ENCODE peak calls at places on chromosomes 16 and 17, in five cellular contexts. V is cardiac muscle cell, S is AG04450, A is uterus, P is sigmoid colon. Z is an unnamed sample. For H3K9me3, the result is how much of the 10 kb centered on the place peaks cover.

GRCh38 chr16:15837761-15838160 is 19.1 kb downstream of the MYH11 start:
- DNase-seq in P (peak), S (no peak), A (no peak), V (no peak), Z (no peak)

GRCh38 chr17:27607692-27608091 is 23.3 kb upstream of the LGALS9 start:
- DNase-seq in P (no peak), A (no peak), V (no peak), S (no peak), Z (peak)

GRCh38 chr17:31559647-31560501 is 168.4 kb downstream of the RAB11FIP4 start:
- DNase-seq in A (no peak), V (no peak), S (no peak), P (no peak), Z (peak)

GRCh38 chr17:7862692-7863437 is 5.1 kb downstream of the CYB5D1 start:
- DNase-seq in V (peak), P (peak), A (peak), S (no peak), Z (no peak)

GRCh38 chr17:1908699-1909309 is 79.0 kb downstream of the RPA1 start:
- DNase-seq in P (peak), V (peak), A (peak), S (peak), Z (no peak)

GRCh38 chr17:40177275-40177874 is at the start of gene RAPGEFL1:
- DNase-seq in S (no peak), P (peak), V (peak), A (peak), Z (peak)

GRCh38 chr16:84344781-84345180 is 23.6 kb upstream of the ATP2C2 start:
- DNase-seq in V (no peak), A (no peak), S (no peak), P (peak), Z (no peak)

GRCh38 chr16:27221576-27222498 is 18.5 kb downstream of the KDM8 start:
- DNase-seq in V (peak), A (peak), P (no peak), S (no peak), Z (no peak)

GRCh38 chr17:74520790-74521480 is 10.3 kb downstream of the CD300LB start:
- DNase-seq in P (no peak), V (no peak), A (no peak), S (no peak), Z (no peak)

GRCh38 chr16:35298460-35299243 is 1839.2 kb downstream of the TP53TG3F start:
- DNase-seq in V (no peak), A (no peak), P (no peak), S (no peak), Z (no peak)
- H3K4me3 ChIP-seq in V (no peak), A (no peak), P (no peak), S (no peak), Z (no peak)

GRCh38 chr16:70407811-70408274 is 31.1 kb downstream of the ST3GAL2 start:
- DNase-seq in A (no peak), S (no peak), V (no peak), P (no peak), Z (no peak)

GRCh38 chr16:70412385-70412784 is 26.5 kb downstream of the ST3GAL2 start:
- DNase-seq in P (no peak), S (no peak), A (no peak), V (no peak), Z (no peak)

GRCh38 chr16:70410736-70411135 is 28.2 kb downstream of the ST3GAL2 start:
- DNase-seq in S (no peak), P (no peak), V (no peak), A (no peak), Z (no peak)
- H3K9me3 ChIP-seq in S (under half), P (under half), V (under half), A (under half), Z (under half)

GRCh38 chr17:42547698-42548069 is 5.0 kb upstream of the HSD17B1 start:
- DNase-seq in A (no peak), S (no peak), V (no peak), P (no peak), Z (no peak)

GRCh38 chr17:42548993-42549755 is 3.5 kb upstream of the HSD17B1 start:
- DNase-seq in A (no peak), S (no peak), P (no peak), V (no peak), Z (no peak)

GRCh38 chr17:42547001-42547461 is 5.7 kb upstream of the HSD17B1 start:
- DNase-seq in S (no peak), A (no peak), V (no peak), P (no peak), Z (peak)

GRCh38 chr17:42544874-42545283 is 7.8 kb upstream of the HSD17B1 start:
- DNase-seq in S (no peak), A (no peak), P (no peak), V (no peak), Z (peak)

DNA sequence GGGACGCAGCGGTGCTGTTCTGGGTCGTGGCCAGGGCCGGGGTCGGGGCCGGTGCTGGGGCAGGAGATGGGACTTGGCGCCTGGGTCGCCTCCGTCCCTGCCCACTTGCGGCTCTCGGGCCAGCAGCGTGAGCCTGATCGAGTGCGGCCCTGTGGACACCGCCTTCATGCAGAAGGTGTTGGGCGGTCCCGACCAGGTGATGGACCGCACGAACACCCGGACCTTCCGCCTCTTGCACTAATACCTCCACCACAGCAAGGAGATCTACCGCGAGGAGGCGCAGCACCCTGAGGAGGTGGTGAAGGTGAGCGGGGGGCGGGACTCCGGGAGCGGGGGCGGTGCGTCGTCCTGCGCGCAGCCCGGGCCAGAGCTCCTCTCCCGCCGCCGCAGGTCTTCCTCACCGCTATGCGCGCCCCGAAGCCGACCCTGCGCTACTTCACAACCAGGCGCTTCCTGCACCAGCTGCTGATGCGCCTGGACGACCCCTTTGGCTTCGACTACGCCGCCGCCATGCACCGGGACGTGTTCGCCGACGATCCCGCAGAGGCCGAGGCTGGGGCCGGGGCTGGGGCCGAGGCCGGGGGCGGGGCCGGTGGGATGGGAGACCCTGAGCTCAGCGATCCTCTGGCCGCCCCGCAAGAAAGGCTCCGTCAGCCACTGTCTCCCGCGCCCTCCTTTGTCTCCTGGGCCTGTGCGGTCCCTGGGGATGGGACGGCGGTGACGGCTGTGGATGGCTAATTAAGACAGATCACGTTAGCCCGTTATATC is 4.5 kb upstream of the HSD17B1 start:
- DNase-seq in S (no peak), P (no peak), A (peak), V (peak), Z (peak)
- H3K4me3 ChIP-seq in S (no peak), P (peak), A (peak), V (peak), Z (no peak)

GRCh38 chr16:82859638-82860037 is 232.9 kb downstream of the CDH13 start:
- DNase-seq in A (no peak), P (no peak), S (no peak), V (peak), Z (no peak)

GRCh38 chr16:82864332-82865040 is 237.7 kb downstream of the CDH13 start:
- DNase-seq in V (no peak), S (no peak), A (no peak), P (no peak), Z (no peak)

GRCh38 chr16:82862057-82862456 is 235.3 kb downstream of the CDH13 start:
- DNase-seq in S (no peak), A (no peak), P (no peak), V (no peak), Z (no peak)

GRCh38 chr16:82867425-82867824 is 240.7 kb downstream of the CDH13 start:
- DNase-seq in S (no peak), P (no peak), A (peak), V (no peak), Z (no peak)

DNA sequence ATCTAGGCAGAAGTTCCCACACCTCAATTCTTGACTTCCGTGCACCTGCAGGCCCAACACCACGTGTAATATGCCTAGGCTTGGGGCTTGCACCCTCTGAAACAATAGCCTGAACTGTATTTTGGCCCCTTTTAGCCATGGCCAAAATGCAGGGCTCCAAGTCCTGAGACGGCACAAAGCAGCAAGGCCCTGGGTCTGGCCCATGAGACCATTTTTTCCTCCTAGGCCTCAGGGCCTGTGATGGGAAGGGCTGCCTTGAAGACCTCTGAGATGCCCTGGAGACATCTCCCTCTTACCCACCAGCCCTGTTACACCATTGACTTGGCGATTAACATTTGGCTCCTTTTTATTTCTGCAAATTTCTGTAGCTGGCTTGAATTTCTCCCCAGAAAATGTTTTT is 238.6 kb downstream of the CDH13 start:
- DNase-seq in S (no peak), P (no peak), V (no peak), A (no peak), Z (no peak)
- H3K9me3 ChIP-seq in S (under half), P (under half), V (under half), A (under half), Z (under half)

DNA sequence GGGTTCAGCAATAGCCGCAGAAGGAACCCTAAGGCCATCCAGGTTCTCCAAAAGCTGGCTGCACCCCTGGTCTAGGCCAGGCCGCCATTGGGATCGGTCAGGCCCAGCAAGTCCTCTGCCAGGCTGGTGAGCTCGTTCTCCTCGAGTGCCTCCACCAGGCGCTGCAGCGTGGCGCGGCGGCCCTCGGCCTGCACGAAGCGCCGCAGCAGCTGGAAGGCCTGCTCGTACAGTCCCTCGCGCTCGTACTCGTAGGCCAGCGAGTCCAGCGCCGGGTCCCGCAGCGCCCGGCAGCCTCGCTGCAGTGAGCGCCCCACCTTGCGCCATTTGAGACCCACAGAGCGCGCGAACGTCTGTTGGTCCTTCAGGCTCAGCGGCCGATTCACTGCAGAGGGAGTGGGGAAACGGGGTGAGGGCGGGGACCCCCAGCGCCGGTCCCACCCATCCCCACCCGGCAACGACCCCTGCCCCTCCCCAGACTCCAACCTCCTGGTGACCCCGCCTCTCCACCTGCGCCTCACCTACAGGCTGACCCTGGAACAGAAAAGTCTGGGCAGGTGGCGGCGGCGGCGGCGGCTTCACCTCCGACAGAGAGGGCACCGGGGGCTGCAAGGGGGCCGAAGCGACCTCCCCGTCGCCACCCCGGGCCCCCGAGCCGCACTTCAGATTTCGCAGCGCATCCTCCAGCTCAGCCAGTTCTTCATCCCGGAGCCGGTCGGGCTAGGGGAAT is 3.9 kb upstream of the B3GNT9 start:
- DNase-seq in S (no peak), P (no peak), V (peak), A (no peak), Z (peak)
- H3K4me3 ChIP-seq in S (peak), P (peak), V (peak), A (no peak), Z (no peak)

GRCh38 chr16:34078697-34079096 is 619.3 kb downstream of the TP53TG3F start:
- DNase-seq in S (peak), A (no peak), P (no peak), V (no peak), Z (no peak)
- H3K9me3 ChIP-seq in S (under half), A (under half), P (under half), V (under half), Z (under half)

GRCh38 chr16:7303014-7303676 is 29.5 kb upstream of the RBFOX1 start:
- DNase-seq in A (no peak), S (no peak), P (no peak), V (peak), Z (peak)
- H3K4me3 ChIP-seq in A (no peak), S (no peak), P (no peak), V (peak), Z (no peak)

DNA sequence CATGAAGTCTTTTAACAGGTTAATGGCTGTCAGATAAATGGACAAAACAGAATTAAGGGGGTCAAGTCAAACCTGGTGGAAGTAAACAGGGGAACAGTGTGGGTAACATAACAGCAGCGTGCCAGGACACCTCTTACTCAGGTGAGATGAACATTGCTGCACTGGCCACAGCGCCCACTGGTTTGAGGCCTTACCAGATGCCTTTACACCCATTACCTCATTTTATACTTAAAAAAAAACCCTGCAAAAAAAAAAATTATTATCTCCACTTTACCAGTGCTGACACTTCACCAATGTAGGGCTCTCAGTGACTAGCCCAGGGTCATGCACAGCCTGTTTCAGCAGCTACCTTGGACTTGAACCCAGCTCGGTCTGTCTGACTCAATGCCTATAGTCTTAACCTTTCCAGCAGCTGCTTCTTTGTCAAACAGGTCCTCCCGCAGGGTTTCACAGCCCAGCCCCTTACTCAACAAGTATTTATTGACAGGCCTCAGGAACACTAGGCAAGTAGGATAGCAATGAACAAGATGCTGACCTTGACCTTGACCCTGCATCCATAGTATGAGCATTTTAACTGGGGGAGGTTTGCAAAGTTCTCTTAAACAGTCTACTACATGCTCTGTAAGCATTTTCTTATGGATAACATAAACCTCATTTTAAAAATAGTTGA is 30.2 kb downstream of the CMTM3 start:
- DNase-seq in V (no peak), S (no peak), P (no peak), A (no peak), Z (no peak)
- H3K9me3 ChIP-seq in V (under half), S (under half), P (under half), A (under half), Z (under half)

GRCh38 chr17:79844869-79845600 is 5.8 kb upstream of the CBX4 start:
- DNase-seq in V (peak), P (peak), A (no peak), S (no peak), Z (peak)
- H3K4me3 ChIP-seq in V (peak), P (peak), A (peak), S (no peak), Z (peak)

GRCh38 chr17:72119963-72120877 is 600 bp upstream of the SOX9 start:
- DNase-seq in P (peak), V (peak), A (no peak), S (peak), Z (peak)
- H3K9me3 ChIP-seq in P (under half), V (under half), A (under half), S (under half), Z (under half)

Z was measured in kidney.